ENCODE peak calls at places on chromosomes 13 and 19, in eight cellular contexts. One of them, this sample, is unnamed.

GRCh38 chr13:111181977-111182376 is 66.9 kb downstream of the ARHGEF7 start:
- DNase-seq in frontal cortex: no peak
- DNase-seq in pons: no peak
- DNase-seq in EL: no peak
- DNase-seq in activated CD4-positive, alpha-beta T cell treated with anti-CD3 and anti-CD28 coated beads for 24 hours: no peak
- DNase-seq in stimulated activated CD8-positive, alpha-beta memory T cell treated with anti-CD3 and anti-CD28 coated beads, Interleukin-4, amount 100 ng/mL, for 1 hour: no peak
- DNase-seq in C1 segment of cervical spinal cord: no peak
- DNase-seq in head of caudate nucleus: no peak
- DNase-seq in this sample: no peak

GRCh38 chr19:47152632-47153031 is 22.0 kb downstream of the SAE1 start:
- DNase-seq in frontal cortex: no peak
- DNase-seq in pons: no peak
- DNase-seq in EL: no peak
- DNase-seq in activated CD4-positive, alpha-beta T cell treated with anti-CD3 and anti-CD28 coated beads for 24 hours: no peak
- DNase-seq in stimulated activated CD8-positive, alpha-beta memory T cell treated with anti-CD3 and anti-CD28 coated beads, Interleukin-4, amount 100 ng/mL, for 1 hour: no peak
- DNase-seq in C1 segment of cervical spinal cord: no peak
- DNase-seq in head of caudate nucleus: no peak
- DNase-seq in this sample: no peak

GRCh38 chr13:68439821-68440220 is 1209.7 kb upstream of the PCDH9 start:
- DNase-seq in frontal cortex: no peak
- DNase-seq in pons: no peak
- DNase-seq in EL: no peak
- DNase-seq in activated CD4-positive, alpha-beta T cell treated with anti-CD3 and anti-CD28 coated beads for 24 hours: no peak
- DNase-seq in stimulated activated CD8-positive, alpha-beta memory T cell treated with anti-CD3 and anti-CD28 coated beads, Interleukin-4, amount 100 ng/mL, for 1 hour: no peak
- DNase-seq in C1 segment of cervical spinal cord: no peak
- DNase-seq in head of caudate nucleus: no peak
- DNase-seq in this sample: no peak

GRCh38 chr19:50489461-50490011 is 12.9 kb upstream of the GARIN5A start:
- DNase-seq in frontal cortex: no peak
- DNase-seq in pons: no peak
- DNase-seq in EL: no peak
- DNase-seq in activated CD4-positive, alpha-beta T cell treated with anti-CD3 and anti-CD28 coated beads for 24 hours: no peak
- DNase-seq in stimulated activated CD8-positive, alpha-beta memory T cell treated with anti-CD3 and anti-CD28 coated beads, Interleukin-4, amount 100 ng/mL, for 1 hour: no peak
- DNase-seq in C1 segment of cervical spinal cord: no peak
- DNase-seq in head of caudate nucleus: peak
- DNase-seq in this sample: no peak

GRCh38 chr19:32453736-32454135 is 48.2 kb downstream of the DPY19L3 start:
- DNase-seq in frontal cortex: no peak
- DNase-seq in pons: no peak
- DNase-seq in EL: peak
- DNase-seq in activated CD4-positive, alpha-beta T cell treated with anti-CD3 and anti-CD28 coated beads for 24 hours: no peak
- DNase-seq in stimulated activated CD8-positive, alpha-beta memory T cell treated with anti-CD3 and anti-CD28 coated beads, Interleukin-4, amount 100 ng/mL, for 1 hour: no peak
- DNase-seq in C1 segment of cervical spinal cord: no peak
- DNase-seq in head of caudate nucleus: no peak
- DNase-seq in this sample: no peak

GRCh38 chr19:7188682-7189629 is 105.3 kb downstream of the INSR start:
- DNase-seq in frontal cortex: no peak
- DNase-seq in pons: no peak
- DNase-seq in EL: no peak
- DNase-seq in activated CD4-positive, alpha-beta T cell treated with anti-CD3 and anti-CD28 coated beads for 24 hours: no peak
- DNase-seq in stimulated activated CD8-positive, alpha-beta memory T cell treated with anti-CD3 and anti-CD28 coated beads, Interleukin-4, amount 100 ng/mL, for 1 hour: no peak
- DNase-seq in C1 segment of cervical spinal cord: no peak
- DNase-seq in head of caudate nucleus: no peak
- DNase-seq in this sample: no peak

GRCh38 chr19:54439174-54439851 is 9.7 kb upstream of the LENG8 start:
- DNase-seq in frontal cortex: no peak
- DNase-seq in pons: peak
- DNase-seq in EL: no peak
- DNase-seq in activated CD4-positive, alpha-beta T cell treated with anti-CD3 and anti-CD28 coated beads for 24 hours: no peak
- DNase-seq in stimulated activated CD8-positive, alpha-beta memory T cell treated with anti-CD3 and anti-CD28 coated beads, Interleukin-4, amount 100 ng/mL, for 1 hour: no peak
- DNase-seq in C1 segment of cervical spinal cord: peak
- DNase-seq in head of caudate nucleus: peak
- DNase-seq in this sample: peak

GRCh38 chr19:5953034-5953589 is 24.8 kb downstream of the RANBP3 start:
- DNase-seq in frontal cortex: no peak
- DNase-seq in pons: no peak
- DNase-seq in EL: no peak
- DNase-seq in activated CD4-positive, alpha-beta T cell treated with anti-CD3 and anti-CD28 coated beads for 24 hours: no peak
- DNase-seq in stimulated activated CD8-positive, alpha-beta memory T cell treated with anti-CD3 and anti-CD28 coated beads, Interleukin-4, amount 100 ng/mL, for 1 hour: no peak
- DNase-seq in C1 segment of cervical spinal cord: no peak
- DNase-seq in head of caudate nucleus: no peak
- DNase-seq in this sample: no peak

GRCh38 chr13:27022571-27023311 is 148.9 kb downstream of the USP12 start:
- DNase-seq in frontal cortex: no peak
- DNase-seq in pons: peak
- DNase-seq in EL: peak
- DNase-seq in activated CD4-positive, alpha-beta T cell treated with anti-CD3 and anti-CD28 coated beads for 24 hours: no peak
- DNase-seq in stimulated activated CD8-positive, alpha-beta memory T cell treated with anti-CD3 and anti-CD28 coated beads, Interleukin-4, amount 100 ng/mL, for 1 hour: no peak
- DNase-seq in C1 segment of cervical spinal cord: peak
- DNase-seq in head of caudate nucleus: peak
- DNase-seq in this sample: peak

GRCh38 chr13:43963726-43964125 is 84.0 kb downstream of the LACC1 start:
- DNase-seq in frontal cortex: no peak
- DNase-seq in pons: no peak
- DNase-seq in EL: no peak
- DNase-seq in activated CD4-positive, alpha-beta T cell treated with anti-CD3 and anti-CD28 coated beads for 24 hours: no peak
- DNase-seq in stimulated activated CD8-positive, alpha-beta memory T cell treated with anti-CD3 and anti-CD28 coated beads, Interleukin-4, amount 100 ng/mL, for 1 hour: no peak
- DNase-seq in C1 segment of cervical spinal cord: no peak
- DNase-seq in head of caudate nucleus: no peak
- DNase-seq in this sample: no peak

GRCh38 chr19:13050274-13050673 is 52.4 kb downstream of the LYL1 start:
- DNase-seq in frontal cortex: no peak
- DNase-seq in pons: no peak
- DNase-seq in EL: no peak
- DNase-seq in activated CD4-positive, alpha-beta T cell treated with anti-CD3 and anti-CD28 coated beads for 24 hours: no peak
- DNase-seq in stimulated activated CD8-positive, alpha-beta memory T cell treated with anti-CD3 and anti-CD28 coated beads, Interleukin-4, amount 100 ng/mL, for 1 hour: no peak
- DNase-seq in C1 segment of cervical spinal cord: no peak
- DNase-seq in head of caudate nucleus: no peak
- DNase-seq in this sample: no peak

GRCh38 chr19:588093-588742 is 1.5 kb upstream of the HCN2 start:
- DNase-seq in frontal cortex: peak
- DNase-seq in pons: peak
- DNase-seq in EL: peak
- DNase-seq in activated CD4-positive, alpha-beta T cell treated with anti-CD3 and anti-CD28 coated beads for 24 hours: no peak
- DNase-seq in stimulated activated CD8-positive, alpha-beta memory T cell treated with anti-CD3 and anti-CD28 coated beads, Interleukin-4, amount 100 ng/mL, for 1 hour: peak
- DNase-seq in C1 segment of cervical spinal cord: peak
- DNase-seq in head of caudate nucleus: peak
- DNase-seq in this sample: peak

GRCh38 chr13:59458908-59459579 is 704.7 kb downstream of the DIAPH3 start:
- DNase-seq in frontal cortex: no peak
- DNase-seq in pons: peak
- DNase-seq in EL: peak
- DNase-seq in activated CD4-positive, alpha-beta T cell treated with anti-CD3 and anti-CD28 coated beads for 24 hours: no peak
- DNase-seq in stimulated activated CD8-positive, alpha-beta memory T cell treated with anti-CD3 and anti-CD28 coated beads, Interleukin-4, amount 100 ng/mL, for 1 hour: no peak
- DNase-seq in C1 segment of cervical spinal cord: no peak
- DNase-seq in head of caudate nucleus: no peak
- DNase-seq in this sample: peak

This sample was measured in midbrain.